ENCODE peak calls at places on chromosomes 16 and 17, in ten cellular contexts. One of them, this sample, is unnamed.

GRCh38 chr17:36937961-36938565 is 788 bp downstream of the LHX1 start:
- DNase-seq in activated CD4-positive, alpha-beta T cell treated with anti-CD3 and anti-CD28 coated beads, Interleukin-2, amount 50 U/mL, for 24 hours: peak
- DNase-seq in iPS-NIHi11: peak
- DNase-seq in A549: no peak
- DNase-seq in lower leg skin: peak
- DNase-seq in nephron progenitor cell: peak
- DNase-seq in stimulated activated CD4-positive, alpha-beta T cell treated with anti-CD3 and anti-CD28 coated beads, TNF-alpha, amount 100 ng/mL, for 24 hours: no peak
- DNase-seq in anterior cingulate cortex: no peak
- DNase-seq in IMR-90: peak
- DNase-seq in HEK293T: no peak
- DNase-seq in this sample: no peak

GRCh38 chr16:58843675-58844074 is 109.6 kb upstream of the GOT2 start:
- DNase-seq in A549: peak
- DNase-seq in anterior cingulate cortex: no peak
- DNase-seq in activated CD4-positive, alpha-beta T cell treated with anti-CD3 and anti-CD28 coated beads, Interleukin-2, amount 50 U/mL, for 24 hours: no peak
- DNase-seq in stimulated activated CD4-positive, alpha-beta T cell treated with anti-CD3 and anti-CD28 coated beads, TNF-alpha, amount 100 ng/mL, for 24 hours: no peak
- DNase-seq in lower leg skin: no peak
- DNase-seq in nephron progenitor cell: no peak
- DNase-seq in IMR-90: peak
- DNase-seq in iPS-NIHi11: peak
- DNase-seq in HEK293T: no peak
- DNase-seq in this sample: peak

GRCh38 chr16:77897831-77898540 is 109.6 kb downstream of the VAT1L start:
- DNase-seq in lower leg skin: peak
- DNase-seq in iPS-NIHi11: no peak
- DNase-seq in HEK293T: no peak
- DNase-seq in stimulated activated CD4-positive, alpha-beta T cell treated with anti-CD3 and anti-CD28 coated beads, TNF-alpha, amount 100 ng/mL, for 24 hours: no peak
- DNase-seq in activated CD4-positive, alpha-beta T cell treated with anti-CD3 and anti-CD28 coated beads, Interleukin-2, amount 50 U/mL, for 24 hours: no peak
- DNase-seq in nephron progenitor cell: no peak
- DNase-seq in A549: no peak
- DNase-seq in IMR-90: peak
- DNase-seq in anterior cingulate cortex: no peak
- DNase-seq in this sample: no peak

GRCh38 chr17:33874617-33875060 is 380.4 kb upstream of the CCL2 start:
- DNase-seq in HEK293T: no peak
- DNase-seq in stimulated activated CD4-positive, alpha-beta T cell treated with anti-CD3 and anti-CD28 coated beads, TNF-alpha, amount 100 ng/mL, for 24 hours: no peak
- DNase-seq in A549: no peak
- DNase-seq in anterior cingulate cortex: no peak
- DNase-seq in iPS-NIHi11: no peak
- DNase-seq in activated CD4-positive, alpha-beta T cell treated with anti-CD3 and anti-CD28 coated beads, Interleukin-2, amount 50 U/mL, for 24 hours: no peak
- DNase-seq in nephron progenitor cell: no peak
- DNase-seq in IMR-90: no peak
- DNase-seq in lower leg skin: no peak
- DNase-seq in this sample: no peak

GRCh38 chr16:54582631-54583250 is 296.2 kb upstream of the IRX3 start:
- DNase-seq in iPS-NIHi11: no peak
- DNase-seq in activated CD4-positive, alpha-beta T cell treated with anti-CD3 and anti-CD28 coated beads, Interleukin-2, amount 50 U/mL, for 24 hours: no peak
- DNase-seq in A549: no peak
- DNase-seq in stimulated activated CD4-positive, alpha-beta T cell treated with anti-CD3 and anti-CD28 coated beads, TNF-alpha, amount 100 ng/mL, for 24 hours: no peak
- DNase-seq in lower leg skin: no peak
- DNase-seq in HEK293T: no peak
- DNase-seq in IMR-90: no peak
- DNase-seq in nephron progenitor cell: peak
- DNase-seq in anterior cingulate cortex: no peak
- DNase-seq in this sample: no peak

GRCh38 chr17:80095844-80096475 is 5.4 kb upstream of the GAA start:
- DNase-seq in iPS-NIHi11: no peak
- DNase-seq in activated CD4-positive, alpha-beta T cell treated with anti-CD3 and anti-CD28 coated beads, Interleukin-2, amount 50 U/mL, for 24 hours: no peak
- DNase-seq in stimulated activated CD4-positive, alpha-beta T cell treated with anti-CD3 and anti-CD28 coated beads, TNF-alpha, amount 100 ng/mL, for 24 hours: no peak
- DNase-seq in anterior cingulate cortex: no peak
- DNase-seq in A549: no peak
- DNase-seq in nephron progenitor cell: no peak
- DNase-seq in IMR-90: no peak
- DNase-seq in lower leg skin: peak
- DNase-seq in HEK293T: no peak
- DNase-seq in this sample: no peak

GRCh38 chr16:73049051-73049910 is 1.4 kb upstream of the ZFHX3 start:
- DNase-seq in HEK293T: no peak
- DNase-seq in lower leg skin: no peak
- DNase-seq in anterior cingulate cortex: no peak
- DNase-seq in iPS-NIHi11: no peak
- DNase-seq in IMR-90: no peak
- DNase-seq in nephron progenitor cell: no peak
- DNase-seq in activated CD4-positive, alpha-beta T cell treated with anti-CD3 and anti-CD28 coated beads, Interleukin-2, amount 50 U/mL, for 24 hours: no peak
- DNase-seq in stimulated activated CD4-positive, alpha-beta T cell treated with anti-CD3 and anti-CD28 coated beads, TNF-alpha, amount 100 ng/mL, for 24 hours: no peak
- DNase-seq in A549: no peak
- DNase-seq in this sample: no peak

GRCh38 chr16:56195151-56195550 is 3.9 kb downstream of the GNAO1 start:
- DNase-seq in activated CD4-positive, alpha-beta T cell treated with anti-CD3 and anti-CD28 coated beads, Interleukin-2, amount 50 U/mL, for 24 hours: no peak
- DNase-seq in lower leg skin: no peak
- DNase-seq in iPS-NIHi11: no peak
- DNase-seq in IMR-90: no peak
- DNase-seq in anterior cingulate cortex: peak
- DNase-seq in stimulated activated CD4-positive, alpha-beta T cell treated with anti-CD3 and anti-CD28 coated beads, TNF-alpha, amount 100 ng/mL, for 24 hours: no peak
- DNase-seq in A549: no peak
- DNase-seq in nephron progenitor cell: no peak
- DNase-seq in HEK293T: no peak
- DNase-seq in this sample: no peak

GRCh38 chr17:44778656-44779210 is 19.9 kb downstream of the ADAM11 start:
- DNase-seq in iPS-NIHi11: no peak
- DNase-seq in lower leg skin: no peak
- DNase-seq in stimulated activated CD4-positive, alpha-beta T cell treated with anti-CD3 and anti-CD28 coated beads, TNF-alpha, amount 100 ng/mL, for 24 hours: no peak
- DNase-seq in nephron progenitor cell: no peak
- DNase-seq in IMR-90: no peak
- DNase-seq in activated CD4-positive, alpha-beta T cell treated with anti-CD3 and anti-CD28 coated beads, Interleukin-2, amount 50 U/mL, for 24 hours: no peak
- DNase-seq in A549: no peak
- DNase-seq in HEK293T: no peak
- DNase-seq in anterior cingulate cortex: no peak
- DNase-seq in this sample: no peak

GRCh38 chr17:69677130-69677529 is 262.6 kb downstream of the MAP2K6 start:
- DNase-seq in HEK293T: no peak
- DNase-seq in activated CD4-positive, alpha-beta T cell treated with anti-CD3 and anti-CD28 coated beads, Interleukin-2, amount 50 U/mL, for 24 hours: no peak
- DNase-seq in anterior cingulate cortex: no peak
- DNase-seq in stimulated activated CD4-positive, alpha-beta T cell treated with anti-CD3 and anti-CD28 coated beads, TNF-alpha, amount 100 ng/mL, for 24 hours: no peak
- DNase-seq in IMR-90: no peak
- DNase-seq in nephron progenitor cell: no peak
- DNase-seq in A549: no peak
- DNase-seq in lower leg skin: no peak
- DNase-seq in iPS-NIHi11: no peak
- DNase-seq in this sample: no peak

This sample was measured in SK-N-DZ.